ENCODE peak calls at places on chromosomes 6 and 20, in five cellular contexts. R is brain microvascular endothelial cell; J is colonic mucosa; W is cardiac muscle cell; Q is naive thymus-derived CD4-positive, alpha-beta T cell. D is an unnamed sample.

GRCh38 chr6:122709922-122710512 is 69.5 kb upstream of the FABP7 start:
- DNase-seq in J (no peak), R (no peak), W (no peak), Q (no peak), D (no peak)

GRCh38 chr6:170180671-170181337 is 110.1 kb downstream of the DLL1 start:
- DNase-seq in Q (no peak), J (peak), W (no peak), R (no peak), D (peak)

GRCh38 chr6:5205877-5206840 is 54.6 kb downstream of the LYRM4 start:
- DNase-seq in Q (no peak), R (peak), W (peak), J (peak), D (no peak)

GRCh38 chr6:70724524-70724923 is 56.8 kb downstream of the SMAP1 start:
- DNase-seq in W (no peak), J (no peak), R (no peak), Q (peak), D (no peak)

GRCh38 chr20:46046588-46047310 is 17.7 kb downstream of the SLC12A5 start:
- DNase-seq in W (no peak), J (no peak), Q (no peak), R (no peak), D (no peak)

GRCh38 chr6:38517005-38517404 is 122.7 kb downstream of the BTBD9 start:
- DNase-seq in J (no peak), W (no peak), R (peak), Q (no peak), D (no peak)

GRCh38 chr20:21706345-21707195 is 1.1 kb downstream of the PAX1 start:
- DNase-seq in W (no peak), R (no peak), Q (no peak), J (no peak), D (no peak)

GRCh38 chr20:15515706-15516105 is 1057.5 kb downstream of the KIF16B start:
- DNase-seq in Q (no peak), R (no peak), W (no peak), J (no peak), D (no peak)

GRCh38 chr20:62066983-62067433 is 1.3 kb upstream of the TAF4 start:
- DNase-seq in Q (peak), R (no peak), W (peak), J (peak), D (peak)

GRCh38 chr6:42740725-42741124 is 5.2 kb downstream of the TBCC start:
- DNase-seq in R (no peak), Q (no peak), W (no peak), J (no peak), D (no peak)

GRCh38 chr20:61332016-61332975 is 80.2 kb downstream of the CDH4 start:
- DNase-seq in W (no peak), Q (no peak), R (no peak), J (no peak), D (no peak)

GRCh38 chr6:42021847-42022754 is 28.2 kb upstream of the TAF8 start:
- DNase-seq in W (peak), Q (peak), R (no peak), J (no peak), D (no peak)

GRCh38 chr20:44810061-44810390 is 320 bp downstream of the RIMS4 start:
- DNase-seq in R (no peak), J (no peak), W (no peak), Q (no peak), D (no peak)

GRCh38 chr20:37520417-37520751 is 666 bp upstream of the NNAT start:
- DNase-seq in W (no peak), Q (no peak), J (no peak), R (no peak), D (no peak)

GRCh38 chr6:144211160-144211559 is 60.8 kb downstream of the STX11 start:
- DNase-seq in W (no peak), R (no peak), Q (no peak), J (no peak), D (no peak)

GRCh38 chr6:130206474-130206873 is 16.3 kb downstream of the SAMD3 start:
- DNase-seq in R (no peak), W (no peak), Q (no peak), J (no peak), D (no peak)

GRCh38 chr6:166940643-166941068 is 15.7 kb downstream of the RNASET2 start:
- DNase-seq in R (peak), J (peak), W (no peak), Q (no peak), D (no peak)

GRCh38 chr6:99637629-99638028 is 31.0 kb downstream of the PRDM13 start:
- DNase-seq in W (no peak), R (no peak), J (no peak), Q (no peak), D (no peak)

GRCh38 chr6:16471222-16471784 is 232.9 kb downstream of the GMPR start:
- DNase-seq in W (no peak), Q (no peak), R (peak), J (no peak), D (no peak)

GRCh38 chr6:11854418-11855165 is 76.0 kb upstream of the ADTRP start:
- DNase-seq in Q (no peak), J (no peak), W (peak), R (peak), D (no peak)

GRCh38 chr20:43840382-43841070 is 74.1 kb upstream of the TOX2 start:
- DNase-seq in R (no peak), W (peak), J (peak), Q (peak), D (no peak)

GRCh38 chr6:113170454-113170853 is 686.7 kb upstream of the MARCKS start:
- DNase-seq in W (no peak), Q (no peak), J (no peak), R (no peak), D (no peak)

GRCh38 chr6:85422996-85423395 is 26.9 kb upstream of the NT5E start:
- DNase-seq in J (no peak), Q (no peak), W (no peak), R (no peak), D (no peak)

GRCh38 chr6:24631671-24632070 is 14.3 kb downstream of the KIAA0319 start:
- DNase-seq in W (no peak), Q (no peak), J (no peak), R (no peak), D (no peak)

GRCh38 chr6:34656378-34657036 is 40.1 kb downstream of the ILRUN start:
- DNase-seq in W (peak), R (no peak), J (peak), Q (peak), D (peak)

GRCh38 chr20:4161447-4162251 is 146.3 kb upstream of the RNF24 start:
- DNase-seq in R (no peak), W (peak), Q (no peak), J (peak), D (no peak)

GRCh38 chr6:136378888-136379287 is 89.2 kb upstream of the BCLAF1 start:
- DNase-seq in R (no peak), Q (no peak), J (no peak), W (no peak), D (no peak)

GRCh38 chr20:15767636-15768369 is 805.4 kb downstream of the KIF16B start:
- DNase-seq in R (no peak), Q (no peak), W (no peak), J (no peak), D (no peak)

GRCh38 chr6:38193486-38194281 is 374.2 kb downstream of the ZFAND3 start:
- DNase-seq in Q (no peak), R (no peak), J (no peak), W (no peak), D (no peak)

GRCh38 chr6:155495011-155495768 is 39.6 kb upstream of the NOX3 start:
- DNase-seq in W (peak), Q (no peak), J (peak), R (peak), D (no peak)

GRCh38 chr20:64010711-64011237 is 25.2 kb upstream of the C20orf204 start:
- DNase-seq in W (no peak), Q (no peak), J (no peak), R (no peak), D (no peak)

GRCh38 chr6:18595774-18596528 is 208.8 kb downstream of the RNF144B start:
- DNase-seq in J (peak), Q (peak), R (peak), W (peak), D (peak)

GRCh38 chr20:56440346-56441007 is 27.9 kb upstream of the RTF2 start:
- DNase-seq in Q (peak), W (no peak), J (no peak), R (no peak), D (peak)

GRCh38 chr6:31559958-31560696 is 12.0 kb upstream of the LTA start:
- DNase-seq in Q (peak), J (no peak), R (peak), W (peak), D (no peak)

GRCh38 chr6:31557443-31558317 is 10.3 kb downstream of the NFKBIL1 start:
- DNase-seq in R (no peak), Q (no peak), W (no peak), J (no peak), D (peak)

GRCh38 chr6:31558631-31559500 is 11.5 kb downstream of the NFKBIL1 start:
- DNase-seq in J (no peak), W (peak), R (no peak), Q (peak), D (no peak)

GRCh38 chr6:31559606-31559957 is 12.2 kb downstream of the NFKBIL1 start:
- DNase-seq in J (no peak), R (no peak), Q (no peak), W (no peak), D (no peak)

DNA sequence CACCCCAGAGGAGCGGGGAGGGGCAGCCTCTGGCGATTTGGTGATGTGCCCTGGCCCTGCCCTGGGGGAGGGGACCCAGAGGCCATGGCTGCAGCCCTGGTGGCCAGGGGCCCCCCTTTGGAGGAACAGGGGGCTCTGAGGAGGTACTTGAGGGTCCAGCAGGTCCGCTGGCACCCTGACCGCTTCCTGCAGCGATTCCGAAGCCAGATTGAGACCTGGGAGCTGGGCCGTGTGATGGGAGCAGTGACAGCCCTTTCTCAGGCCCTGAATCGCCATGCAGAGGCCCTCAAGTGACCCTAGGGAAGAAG is 10.9 kb downstream of the NFKBIL1 start:
- DNase-seq in Q (no peak), R (no peak), J (no peak), W (no peak), D (no peak)
- H3K27ac ChIP-seq in Q (peak), R (no peak), J (peak), W (no peak), D (peak)

DNA sequence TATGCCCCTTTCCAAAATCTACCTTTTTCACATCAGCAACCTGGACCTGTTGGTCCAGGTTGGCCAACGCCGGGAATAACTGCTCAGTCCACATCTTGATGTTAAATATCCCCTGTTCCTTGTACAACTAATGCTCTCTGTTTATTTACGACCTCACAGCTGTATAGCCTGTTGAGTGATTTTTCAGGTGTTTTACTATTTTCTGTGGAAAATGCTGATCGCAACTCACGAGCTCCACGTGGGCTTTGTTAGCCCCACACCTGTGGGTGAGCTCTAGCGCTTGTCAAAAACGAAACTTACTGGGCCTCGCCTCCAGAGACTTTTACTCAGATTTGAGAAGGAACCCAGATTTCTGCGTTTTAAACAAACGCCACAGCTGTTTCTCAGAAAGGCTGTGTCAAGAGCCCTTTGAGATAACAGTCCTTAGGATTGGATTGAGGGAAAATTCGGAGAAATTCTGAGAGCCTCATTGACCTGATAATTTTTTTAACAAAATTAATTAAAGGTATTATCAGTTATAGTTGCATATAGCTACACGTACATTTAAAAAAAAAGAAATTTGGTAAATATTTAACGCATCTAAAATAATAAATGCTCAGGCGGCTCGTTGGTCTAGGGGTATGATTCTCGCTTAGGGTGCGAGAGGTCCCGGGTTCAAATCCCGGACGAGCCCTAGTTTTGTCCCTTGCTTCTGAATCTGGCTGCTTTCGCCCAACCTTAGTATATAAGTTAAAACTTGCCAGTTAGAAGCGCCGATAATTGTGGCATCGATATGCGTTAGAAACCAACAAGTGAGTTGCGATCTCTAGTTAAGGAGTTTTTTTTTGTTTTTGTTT is 16.7 kb downstream of the HMGN4 start:
- DNase-seq in R (peak), Q (peak), J (peak), W (peak), D (no peak)
- H3K27ac ChIP-seq in R (no peak), Q (peak), J (no peak), W (no peak), D (peak)

DNA sequence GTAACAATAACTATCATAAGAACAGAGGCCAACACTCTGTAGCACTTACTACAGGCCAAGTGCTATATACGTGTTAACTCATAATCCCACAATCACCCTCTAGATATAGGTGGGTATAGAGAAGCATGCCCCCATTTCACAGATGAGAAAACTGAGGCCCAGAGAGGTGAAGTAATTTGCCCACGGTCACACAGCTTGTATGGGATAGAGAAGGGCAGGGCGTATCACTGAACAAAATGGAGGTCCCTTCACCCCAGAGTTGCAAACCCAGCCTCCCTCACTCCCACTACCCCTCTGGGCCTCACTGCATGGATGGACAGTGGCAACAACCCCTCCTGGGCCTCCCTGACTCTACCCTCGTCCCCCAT is 31.8 kb upstream of the PTGIS start:
- DNase-seq in R (no peak), Q (no peak), J (no peak), W (no peak), D (no peak)
- H3K27ac ChIP-seq in R (no peak), Q (no peak), J (no peak), W (peak), D (no peak)

DNA sequence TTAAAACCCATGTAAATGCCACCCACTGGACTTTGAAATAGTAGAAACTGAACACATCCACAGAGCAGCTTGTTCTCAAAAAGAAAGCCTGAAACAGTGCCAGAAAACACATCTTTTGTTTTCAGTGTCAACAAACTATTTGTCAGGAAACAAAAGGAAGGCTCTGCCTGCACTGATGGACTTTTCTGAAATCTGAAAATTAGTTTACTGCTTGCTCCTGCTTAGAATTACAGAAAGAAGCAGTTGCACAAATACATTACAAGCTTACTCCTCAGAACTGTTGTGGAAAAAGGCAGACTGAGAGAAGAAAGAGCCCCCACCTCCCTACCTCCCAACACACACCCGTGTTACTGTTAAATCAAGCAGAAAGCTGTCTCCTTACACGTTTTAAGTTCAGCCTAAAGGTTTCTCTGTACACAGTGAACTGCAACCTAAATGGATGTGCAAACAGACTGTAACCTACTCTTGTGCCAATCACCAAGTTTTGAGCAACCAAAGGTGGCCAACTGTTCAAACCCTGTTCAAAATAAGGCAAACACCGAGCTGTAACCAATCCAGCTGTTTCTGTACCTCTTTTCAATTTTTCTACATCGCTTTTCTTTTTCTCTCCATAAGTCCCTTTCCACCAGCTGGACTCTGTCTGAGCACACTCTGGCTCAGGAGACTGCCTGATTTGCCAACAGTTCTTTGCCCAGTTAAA is 43.7 kb downstream of the FRK start:
- DNase-seq in Q (no peak), J (no peak), W (peak), R (no peak), D (no peak)
- H3K27ac ChIP-seq in Q (no peak), J (peak), W (no peak), R (no peak), D (no peak)

D was measured in Peyer's patch.